ENCODE peak calls at places on chromosomes 2 and 18, in eight cellular contexts. V, K, O, S, R, Q, L and B are unnamed samples.

GRCh38 chr2:38619458-38620164 is 16.9 kb upstream of the HNRNPLL start:
- DNase-seq in Q (peak; percentile 42), O (no peak), R (no peak), S (no peak), K (no peak), L (no peak), V (no peak), B (no peak)

GRCh38 chr2:17892726-17893534 is 14.5 kb downstream of the KCNS3 start:
- DNase-seq in L (no peak), O (no peak), V (peak; percentile 67), Q (peak; percentile 53), S (no peak), R (peak; percentile 30), K (no peak), B (no peak)

GRCh38 chr2:196677404-196677803 is 37.9 kb downstream of the CCDC150 start:
- DNase-seq in L (peak; percentile 23), S (no peak), O (no peak), R (no peak), Q (peak; percentile 78), K (no peak), V (no peak), B (no peak)

GRCh38 chr2:64024259-64024949 is 5.2 kb upstream of the VPS54 start:
- DNase-seq in L (no peak), O (no peak), K (no peak), S (no peak), Q (no peak), V (no peak), R (no peak), B (no peak)

GRCh38 chr2:159755788-159756187 is 42.2 kb downstream of the CD302 start:
- DNase-seq in Q (peak; percentile 89), R (peak; percentile 30), S (peak; percentile 22), V (no peak), L (no peak), K (no peak), O (no peak), B (no peak)

GRCh38 chr2:145743016-145743415 is 1223.1 kb upstream of the ZEB2 start:
- DNase-seq in S (no peak), R (peak; percentile 73), K (no peak), Q (no peak), V (no peak), L (no peak), O (no peak), B (no peak)

GRCh38 chr2:63424329-63425078 is 163.8 kb downstream of the WDPCP start:
- DNase-seq in K (no peak), L (no peak), Q (peak; percentile 20), R (peak; percentile 83), S (no peak), O (peak; percentile 43), V (no peak), B (no peak)

GRCh38 chr2:106638609-106639008 is 151.4 kb downstream of the CD8B2 start:
- DNase-seq in R (no peak), V (no peak), S (no peak), Q (no peak), K (no peak), O (no peak), L (no peak), B (no peak)

GRCh38 chr2:229445013-229445412 is 173.9 kb upstream of the PID1 start:
- DNase-seq in K (no peak), L (peak; percentile 82), S (no peak), V (no peak), Q (peak; percentile 94), R (no peak), O (peak; percentile 96), B (peak; percentile 97)

GRCh38 chr2:106020032-106020431 is 174.1 kb downstream of the UXS1 start:
- DNase-seq in S (no peak), V (no peak), R (no peak), L (no peak), O (no peak), Q (no peak), K (no peak), B (no peak)

GRCh38 chr18:75248426-75249191 is 38.0 kb downstream of the TSHZ1 start:
- DNase-seq in Q (no peak), V (peak; percentile 21), S (no peak), O (no peak), K (no peak), L (no peak), R (no peak), B (no peak)

GRCh38 chr2:43131051-43131889 is 95.1 kb downstream of the ZFP36L2 start:
- DNase-seq in R (peak; percentile 83), Q (peak; percentile 93), O (peak; percentile 69), K (no peak), V (no peak), L (peak; percentile 63), S (peak; percentile 91), B (no peak)

GRCh38 chr18:48590678-48591077 is 51.8 kb downstream of the CTIF start:
- DNase-seq in S (no peak), R (no peak), Q (peak; percentile 91), K (no peak), V (no peak), O (peak; percentile 36), L (peak; percentile 51), B (no peak)

GRCh38 chr18:76943542-76944339 is 121.4 kb downstream of the ZNF236 start:
- DNase-seq in L (peak; percentile 60), S (no peak), O (no peak), V (no peak), K (no peak), Q (no peak), R (no peak), B (no peak)

GRCh38 chr2:11657646-11658045 is 12.3 kb downstream of the NTSR2 start:
- DNase-seq in R (no peak), O (no peak), S (no peak), K (peak; percentile 65), L (no peak), V (no peak), Q (no peak), B (no peak)

GRCh38 chr2:67846341-67847070 is 216.3 kb downstream of the C1D start:
- DNase-seq in R (peak; percentile 77), Q (peak; percentile 96), O (peak; percentile 65), L (peak; percentile 96), S (peak; percentile 18), V (peak; percentile 98), K (peak; percentile 83), B (no peak)

GRCh38 chr2:109736177-109736827 is 57.8 kb upstream of the RGPD5 start:
- DNase-seq in S (peak; percentile 27), O (peak; percentile 51), V (peak; percentile 27), R (peak; percentile 46), K (no peak), Q (peak; percentile 55), L (peak; percentile 27), B (peak; percentile 81)

GRCh38 chr18:70931942-70932814 is 643.3 kb downstream of the SOCS6 start:
- DNase-seq in L (no peak), S (no peak), V (peak; percentile 18), O (peak; percentile 21), K (no peak), Q (peak; percentile 12), R (peak; percentile 47), B (no peak)

GRCh38 chr2:102591646-102592045 is 27.7 kb upstream of the SLC9A2 start:
- DNase-seq in Q (no peak), R (no peak), L (no peak), V (peak; percentile 97), O (no peak), K (no peak), S (no peak), B (no peak)